ENCODE peak calls at places on chromosomes 12 and 14, in six cellular contexts. One of them, this sample, is unnamed.
A peak's percentile ranks its signal among the peaks of the same experiment; 100 is the strongest.

GRCh38 chr12:84305144-84305543 is 607.5 kb downstream of the SLC6A15 start:
- DNase-seq in cardiac muscle cell: no peak
- DNase-seq in heart left ventricle: no peak
- DNase-seq in K562: no peak
- DNase-seq in uterus: no peak
- DNase-seq in aorta: no peak
- DNase-seq in this sample: no peak

GRCh38 chr14:40386433-40386832 is 954.2 kb upstream of the FBXO33 start:
- DNase-seq in cardiac muscle cell: no peak
- DNase-seq in heart left ventricle: no peak
- DNase-seq in K562: no peak
- DNase-seq in uterus: no peak
- DNase-seq in aorta: no peak
- DNase-seq in this sample: no peak

GRCh38 chr12:25087596-25087995 is 107.4 kb downstream of the DNAI7 start:
- DNase-seq in cardiac muscle cell: no peak
- DNase-seq in heart left ventricle: no peak
- DNase-seq in K562: no peak
- DNase-seq in uterus: no peak
- DNase-seq in aorta: no peak
- DNase-seq in this sample: no peak

GRCh38 chr12:113475451-113476085 is 3.9 kb upstream of the LHX5 start:
- DNase-seq in cardiac muscle cell: no peak
- DNase-seq in heart left ventricle: no peak
- DNase-seq in K562: no peak
- DNase-seq in uterus: no peak
- DNase-seq in aorta: no peak
- DNase-seq in this sample: no peak

GRCh38 chr14:88354358-88354757 is 31.1 kb upstream of the SPATA7 start:
- DNase-seq in cardiac muscle cell: no peak
- DNase-seq in heart left ventricle: no peak
- DNase-seq in K562: no peak
- DNase-seq in uterus: no peak
- DNase-seq in aorta: no peak
- DNase-seq in this sample: no peak

GRCh38 chr14:29339491-29339890 is 572.9 kb downstream of the FOXG1 start:
- DNase-seq in cardiac muscle cell: no peak
- DNase-seq in heart left ventricle: no peak
- DNase-seq in K562: no peak
- DNase-seq in uterus: no peak
- DNase-seq in aorta: no peak
- DNase-seq in this sample: no peak

GRCh38 chr12:83985068-83985467 is 927.5 kb downstream of the SLC6A15 start:
- DNase-seq in cardiac muscle cell: no peak
- DNase-seq in heart left ventricle: no peak
- DNase-seq in K562: no peak
- DNase-seq in uterus: no peak
- DNase-seq in aorta: no peak
- DNase-seq in this sample: no peak

GRCh38 chr14:102086346-102086971 is 385 bp downstream of the HSP90AA1 start:
- DNase-seq in cardiac muscle cell: peak; percentile 64
- DNase-seq in heart left ventricle: peak; percentile 67
- DNase-seq in K562: peak; percentile 67
- DNase-seq in uterus: peak; percentile 45
- DNase-seq in aorta: peak; percentile 76
- DNase-seq in this sample: peak; percentile 51

GRCh38 chr12:1676043-1676442 is 14.8 kb upstream of the ADIPOR2 start:
- DNase-seq in cardiac muscle cell: no peak
- DNase-seq in heart left ventricle: no peak
- DNase-seq in K562: no peak
- DNase-seq in uterus: no peak
- DNase-seq in aorta: no peak
- DNase-seq in this sample: no peak

GRCh38 chr12:71476513-71476912 is 36.9 kb downstream of the LGR5 start:
- DNase-seq in cardiac muscle cell: no peak
- DNase-seq in heart left ventricle: no peak
- DNase-seq in K562: no peak
- DNase-seq in uterus: no peak
- DNase-seq in aorta: peak; percentile 52
- DNase-seq in this sample: peak; percentile 22

GRCh38 chr14:55160989-55161388 is 30.4 kb downstream of the DLGAP5 start:
- DNase-seq in cardiac muscle cell: no peak
- DNase-seq in heart left ventricle: no peak
- DNase-seq in K562: no peak
- DNase-seq in uterus: no peak
- DNase-seq in aorta: no peak
- DNase-seq in this sample: peak; percentile 28

GRCh38 chr12:118016424-118017264 is at the start of gene RFC5:
- DNase-seq in cardiac muscle cell: peak; percentile 100
- DNase-seq in heart left ventricle: peak; percentile 99
- DNase-seq in K562: peak; percentile 99
- DNase-seq in uterus: peak; percentile 97
- DNase-seq in aorta: peak; percentile 99
- DNase-seq in this sample: peak; percentile 98
- H3K27ac ChIP-seq in cardiac muscle cell: no peak within 1 kb of the TSS
- H3K27ac ChIP-seq in heart left ventricle: peak within 1 kb of the TSS; percentile 56
- H3K27ac ChIP-seq in K562: peak within 1 kb of the TSS; percentile 87
- H3K27ac ChIP-seq in uterus: peak within 1 kb of the TSS; percentile 68
- H3K27ac ChIP-seq in aorta: no peak within 1 kb of the TSS
- H3K27ac ChIP-seq in this sample: peak within 1 kb of the TSS; percentile 71

DNA sequence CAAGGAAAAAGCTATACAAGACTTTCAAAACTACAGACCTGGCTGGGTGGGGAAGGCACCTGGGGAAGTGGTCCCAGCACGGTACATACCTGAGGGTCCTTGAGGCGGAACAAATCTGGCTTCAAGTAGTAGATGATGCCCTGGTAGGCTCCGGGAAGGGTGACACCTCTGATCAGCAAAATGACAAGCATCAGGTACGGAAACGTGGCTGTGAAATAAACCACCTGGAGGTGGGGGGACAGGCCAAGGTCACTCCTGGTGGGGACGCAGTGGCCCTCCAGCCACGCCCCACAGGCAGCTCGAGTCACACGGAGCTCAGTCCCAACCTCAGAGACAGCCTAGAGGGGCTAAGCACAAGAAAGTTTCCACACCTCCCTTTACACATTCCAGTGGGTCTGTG is 15.2 kb downstream of the SLC6A12 start:
- DNase-seq in cardiac muscle cell: no peak
- DNase-seq in heart left ventricle: no peak
- DNase-seq in K562: no peak
- DNase-seq in uterus: no peak
- DNase-seq in aorta: no peak
- DNase-seq in this sample: no peak
- H3K36me3 ChIP-seq in cardiac muscle cell: no peaks in the 10 kb centered on the region
- H3K36me3 ChIP-seq in heart left ventricle: no peaks in the 10 kb centered on the region
- H3K36me3 ChIP-seq in K562: no peaks in the 10 kb centered on the region
- H3K36me3 ChIP-seq in uterus: no peaks in the 10 kb centered on the region
- H3K36me3 ChIP-seq in aorta: no peaks in the 10 kb centered on the region
- H3K36me3 ChIP-seq in this sample: no peaks in the 10 kb centered on the region

DNA sequence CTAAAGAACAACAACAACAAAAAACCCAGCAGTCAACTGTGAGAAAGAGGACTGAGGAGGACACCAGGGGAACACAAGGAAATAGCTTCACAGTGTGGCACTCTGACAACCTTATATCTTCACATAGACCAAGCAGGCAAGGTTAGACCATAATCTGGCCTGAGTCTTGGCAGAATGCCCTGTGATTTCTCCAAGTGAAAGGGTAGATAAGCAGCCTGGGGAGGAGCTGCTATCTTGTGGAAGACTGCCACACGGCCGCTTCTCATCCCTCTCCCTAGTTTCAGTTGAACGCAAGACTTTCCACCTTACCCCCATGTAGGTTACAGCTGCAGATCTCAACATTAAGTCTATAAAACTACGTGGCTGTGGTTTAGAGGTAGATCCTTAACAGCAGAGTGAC is 3.7 kb downstream of the SLC25A21 start:
- DNase-seq in cardiac muscle cell: no peak
- DNase-seq in heart left ventricle: no peak
- DNase-seq in K562: peak; percentile 61
- DNase-seq in uterus: no peak
- DNase-seq in aorta: no peak
- DNase-seq in this sample: no peak
- H3K27ac ChIP-seq in cardiac muscle cell: no peak overlapping the region
- H3K27ac ChIP-seq in heart left ventricle: no peak overlapping the region
- H3K27ac ChIP-seq in K562: peak overlapping the region; percentile 79
- H3K27ac ChIP-seq in uterus: no peak overlapping the region
- H3K27ac ChIP-seq in aorta: no peak overlapping the region
- H3K27ac ChIP-seq in this sample: no peak overlapping the region

GRCh38 chr12:86660488-86661171 is 404.4 kb upstream of the MGAT4C start:
- DNase-seq in cardiac muscle cell: no peak
- DNase-seq in heart left ventricle: no peak
- DNase-seq in K562: no peak
- DNase-seq in uterus: no peak
- DNase-seq in aorta: no peak
- DNase-seq in this sample: no peak

GRCh38 chr12:86662464-86662863 is 406.3 kb upstream of the MGAT4C start:
- DNase-seq in cardiac muscle cell: no peak
- DNase-seq in heart left ventricle: no peak
- DNase-seq in K562: no peak
- DNase-seq in uterus: no peak
- DNase-seq in aorta: no peak
- DNase-seq in this sample: no peak

GRCh38 chr12:86660000-86660399 is 403.8 kb upstream of the MGAT4C start:
- DNase-seq in cardiac muscle cell: no peak
- DNase-seq in heart left ventricle: no peak
- DNase-seq in K562: no peak
- DNase-seq in uterus: no peak
- DNase-seq in aorta: no peak
- DNase-seq in this sample: no peak

GRCh38 chr12:86663173-86663572 is 407.0 kb upstream of the MGAT4C start:
- DNase-seq in cardiac muscle cell: no peak
- DNase-seq in heart left ventricle: no peak
- DNase-seq in K562: no peak
- DNase-seq in uterus: no peak
- DNase-seq in aorta: no peak
- DNase-seq in this sample: no peak

GRCh38 chr12:86658303-86658702 is 402.1 kb upstream of the MGAT4C start:
- DNase-seq in cardiac muscle cell: no peak
- DNase-seq in heart left ventricle: no peak
- DNase-seq in K562: no peak
- DNase-seq in uterus: no peak
- DNase-seq in aorta: no peak
- DNase-seq in this sample: no peak
- H3K36me3 ChIP-seq in cardiac muscle cell: no peaks in the 10 kb centered on the region
- H3K36me3 ChIP-seq in heart left ventricle: no peaks in the 10 kb centered on the region
- H3K36me3 ChIP-seq in K562: no peaks in the 10 kb centered on the region
- H3K36me3 ChIP-seq in uterus: no peaks in the 10 kb centered on the region
- H3K36me3 ChIP-seq in aorta: no peaks in the 10 kb centered on the region
- H3K36me3 ChIP-seq in this sample: no peaks in the 10 kb centered on the region

DNA sequence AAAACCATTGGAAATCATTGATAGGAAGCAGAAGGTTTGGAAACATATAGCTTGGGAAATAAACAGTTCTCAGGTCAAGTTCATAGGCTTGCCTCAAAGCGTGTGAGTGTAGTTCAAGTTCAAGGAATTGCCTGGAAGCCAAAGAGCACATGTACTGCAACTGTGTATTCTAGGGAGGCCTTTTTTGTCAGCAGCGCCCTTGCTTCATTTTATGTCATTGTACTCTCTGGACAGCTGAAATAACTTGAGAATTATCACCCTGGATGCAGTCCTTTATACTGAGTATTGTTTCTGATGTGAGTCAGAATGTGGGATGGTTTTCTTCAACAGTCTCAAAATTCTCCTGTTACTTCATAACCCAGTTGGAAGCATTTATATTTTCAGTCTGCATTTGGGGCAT is 16.0 kb upstream of the EVL start:
- DNase-seq in cardiac muscle cell: no peak
- DNase-seq in heart left ventricle: no peak
- DNase-seq in K562: no peak
- DNase-seq in uterus: peak; percentile 51
- DNase-seq in aorta: no peak
- DNase-seq in this sample: peak; percentile 71
- H3K27ac ChIP-seq in cardiac muscle cell: no peak overlapping the region
- H3K27ac ChIP-seq in heart left ventricle: no peak overlapping the region
- H3K27ac ChIP-seq in K562: no peak overlapping the region
- H3K27ac ChIP-seq in uterus: peak overlapping the region; percentile 40
- H3K27ac ChIP-seq in aorta: no peak overlapping the region
- H3K27ac ChIP-seq in this sample: peak overlapping the region; percentile 49

GRCh38 chr12:132828706-132829534 is at the start of gene GOLGA3:
- DNase-seq in cardiac muscle cell: peak; percentile 97
- DNase-seq in heart left ventricle: peak; percentile 95
- DNase-seq in K562: peak; percentile 99
- DNase-seq in uterus: peak; percentile 92
- DNase-seq in aorta: peak; percentile 96
- DNase-seq in this sample: peak; percentile 91

GRCh38 chr12:132831771-132832170 is 3.1 kb upstream of the GOLGA3 start:
- DNase-seq in cardiac muscle cell: no peak
- DNase-seq in heart left ventricle: no peak
- DNase-seq in K562: no peak
- DNase-seq in uterus: no peak
- DNase-seq in aorta: no peak
- DNase-seq in this sample: peak; percentile 17

GRCh38 chr12:132825861-132826260 is 2.8 kb downstream of the GOLGA3 start:
- DNase-seq in cardiac muscle cell: no peak
- DNase-seq in heart left ventricle: no peak
- DNase-seq in K562: no peak
- DNase-seq in uterus: no peak
- DNase-seq in aorta: no peak
- DNase-seq in this sample: no peak

GRCh38 chr12:132825089-132825488 is 3.6 kb downstream of the GOLGA3 start:
- DNase-seq in cardiac muscle cell: no peak
- DNase-seq in heart left ventricle: no peak
- DNase-seq in K562: no peak
- DNase-seq in uterus: no peak
- DNase-seq in aorta: no peak
- DNase-seq in this sample: no peak

GRCh38 chr12:132827763-132828703 is 636 bp downstream of the GOLGA3 start:
- DNase-seq in cardiac muscle cell: peak; percentile 52
- DNase-seq in heart left ventricle: peak; percentile 28
- DNase-seq in K562: no peak
- DNase-seq in uterus: no peak
- DNase-seq in aorta: peak; percentile 61
- DNase-seq in this sample: peak; percentile 21
- H3K36me3 ChIP-seq in cardiac muscle cell: no peaks in the 10 kb centered on the region
- H3K36me3 ChIP-seq in heart left ventricle: no peaks in the 10 kb centered on the region
- H3K36me3 ChIP-seq in K562: peaks cover 40% of the 10 kb centered on the region
- H3K36me3 ChIP-seq in uterus: no peaks in the 10 kb centered on the region
- H3K36me3 ChIP-seq in aorta: peaks cover 4% of the 10 kb centered on the region
- H3K36me3 ChIP-seq in this sample: peaks cover 30% of the 10 kb centered on the region

GRCh38 chr14:90624732-90625444 is 191.3 kb downstream of the TTC7B start:
- DNase-seq in cardiac muscle cell: peak; percentile 43
- DNase-seq in heart left ventricle: no peak
- DNase-seq in K562: no peak
- DNase-seq in uterus: no peak
- DNase-seq in aorta: no peak
- DNase-seq in this sample: peak; percentile 69

GRCh38 chr14:90624228-90624627 is 192.0 kb downstream of the TTC7B start:
- DNase-seq in cardiac muscle cell: no peak
- DNase-seq in heart left ventricle: no peak
- DNase-seq in K562: no peak
- DNase-seq in uterus: no peak
- DNase-seq in aorta: peak; percentile 84
- DNase-seq in this sample: peak; percentile 52

GRCh38 chr14:90627478-90627877 is 188.8 kb downstream of the TTC7B start:
- DNase-seq in cardiac muscle cell: no peak
- DNase-seq in heart left ventricle: no peak
- DNase-seq in K562: no peak
- DNase-seq in uterus: no peak
- DNase-seq in aorta: no peak
- DNase-seq in this sample: peak; percentile 76

GRCh38 chr14:90626550-90626949 is 189.7 kb downstream of the TTC7B start:
- DNase-seq in cardiac muscle cell: no peak
- DNase-seq in heart left ventricle: no peak
- DNase-seq in K562: no peak
- DNase-seq in uterus: no peak
- DNase-seq in aorta: no peak
- DNase-seq in this sample: no peak

GRCh38 chr14:90625445-90625844 is 190.8 kb downstream of the TTC7B start:
- DNase-seq in cardiac muscle cell: no peak
- DNase-seq in heart left ventricle: no peak
- DNase-seq in K562: no peak
- DNase-seq in uterus: no peak
- DNase-seq in aorta: no peak
- DNase-seq in this sample: peak; percentile 92
- H3K27ac ChIP-seq in cardiac muscle cell: no peak overlapping the region
- H3K27ac ChIP-seq in heart left ventricle: no peak overlapping the region
- H3K27ac ChIP-seq in K562: no peak overlapping the region
- H3K27ac ChIP-seq in uterus: no peak overlapping the region
- H3K27ac ChIP-seq in aorta: no peak overlapping the region
- H3K27ac ChIP-seq in this sample: peak overlapping the region; percentile 88